ENCODE peak calls at places on chromosomes 3 and 15, in seven cellular contexts. J is mammary epithelial cell, X is OCI-LY7, Z is SK-N-SH, O is endothelial cell of umbilical vein, U is K562, V is fibroblast of lung. H is an unnamed sample.

GRCh38 chr15:56040081-56041035 is 46.9 kb upstream of the NEDD4 start:
- DNase-seq in U (peak; percentile 47), V (peak; percentile 98), J (peak; percentile 97), O (peak; percentile 92), X (no peak), Z (no peak), H (no peak)

GRCh38 chr3:44924102-44925084 is 50.0 kb downstream of the TGM4 start:
- DNase-seq in O (no peak), X (no peak), V (no peak), U (no peak), Z (no peak), J (no peak), H (no peak)

GRCh38 chr15:100663066-100663465 is 60.7 kb downstream of the ASB7 start:
- DNase-seq in X (no peak), U (peak; percentile 13), Z (peak; percentile 64), J (no peak), O (no peak), V (no peak), H (no peak)

GRCh38 chr3:46663611-46664135 is 29.8 kb downstream of the ALS2CL start:
- DNase-seq in O (peak; percentile 46), U (peak; percentile 15), Z (peak; percentile 59), X (peak; percentile 18), J (no peak), V (peak; percentile 20), H (peak; percentile 69)

GRCh38 chr3:134148534-134148933 is 102.1 kb downstream of the RYK start:
- DNase-seq in X (no peak), J (peak; percentile 12), Z (no peak), U (no peak), V (no peak), O (no peak), H (no peak)

GRCh38 chr3:40855871-40856270 is 331.1 kb downstream of the ZNF621 start:
- DNase-seq in Z (no peak), J (no peak), O (no peak), V (no peak), U (no peak), X (no peak), H (no peak)

GRCh38 chr3:126270145-126270811 is 86.9 kb downstream of the KLF15 start:
- DNase-seq in J (no peak), Z (no peak), O (peak; percentile 81), X (no peak), U (no peak), V (peak; percentile 75), H (no peak)

GRCh38 chr3:100436951-100437350 is 35.6 kb downstream of the LNP1 start:
- DNase-seq in Z (no peak), V (no peak), J (no peak), X (no peak), O (no peak), U (no peak), H (no peak)

GRCh38 chr15:59333401-59334062 is 39.1 kb downstream of the MYO1E start:
- DNase-seq in O (no peak), V (no peak), X (no peak), J (no peak), U (no peak), Z (no peak), H (no peak)

GRCh38 chr15:92393287-92393993 is at the start of gene ST8SIA2:
- DNase-seq in V (peak; percentile 3), X (no peak), U (no peak), J (peak; percentile 48), O (peak; percentile 3), Z (peak; percentile 90), H (no peak)

GRCh38 chr15:33007295-33007855 is 187.1 kb downstream of the FMN1 start:
- DNase-seq in Z (no peak), U (peak; percentile 5), V (peak; percentile 57), J (peak; percentile 17), O (peak; percentile 28), X (no peak), H (no peak)

GRCh38 chr3:113018461-113019181 is 27.8 kb downstream of the GTPBP8 start:
- DNase-seq in X (peak; percentile 21), Z (peak; percentile 6), O (no peak), V (peak; percentile 27), J (peak; percentile 26), U (peak; percentile 6), H (peak; percentile 72)

GRCh38 chr3:11120091-11120845 is 34.0 kb upstream of the HRH1 start:
- DNase-seq in J (no peak), V (no peak), U (no peak), Z (no peak), O (no peak), X (no peak), H (no peak)

GRCh38 chr3:70914889-70915288 is 602.5 kb upstream of the MDFIC2 start:
- DNase-seq in U (no peak), Z (no peak), J (no peak), O (no peak), X (no peak), V (no peak), H (no peak)

GRCh38 chr3:70919091-70919490 is 606.7 kb upstream of the MDFIC2 start:
- DNase-seq in X (no peak), J (no peak), O (no peak), V (no peak), Z (no peak), U (no peak), H (no peak)

GRCh38 chr3:70916375-70917055 is 604.1 kb upstream of the MDFIC2 start:
- DNase-seq in X (no peak), O (peak; percentile 33), J (no peak), U (peak; percentile 67), V (no peak), Z (peak; percentile 43), H (no peak)

DNA sequence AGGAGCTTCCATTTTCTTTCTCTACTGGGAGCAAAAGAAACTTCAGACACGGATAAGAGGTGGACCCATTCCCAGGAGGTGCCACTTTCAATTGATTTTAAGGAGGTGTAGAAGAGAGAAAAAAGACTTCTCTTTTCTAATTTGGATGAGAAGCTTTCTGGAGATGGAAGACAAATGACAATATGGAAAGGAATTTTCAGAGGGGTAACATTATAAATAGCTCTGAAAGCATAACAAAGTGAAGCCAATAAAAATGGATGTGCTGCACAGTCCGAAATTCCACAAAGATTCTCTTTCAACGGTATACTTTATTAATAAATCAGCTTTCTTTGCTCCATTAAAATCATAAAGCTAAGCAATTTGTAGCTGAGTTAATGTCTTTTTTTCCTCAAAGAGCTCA is 607.2 kb upstream of the MDFIC2 start:
- DNase-seq in V (no peak), J (no peak), O (no peak), U (no peak), Z (no peak), X (no peak), H (no peak)
- H3K27ac ChIP-seq in V (no peak overlapping the region), J (no peak overlapping the region), O (no peak overlapping the region), U (no peak overlapping the region), Z (no peak overlapping the region), X (no peak overlapping the region), H (no peak overlapping the region)

DNA sequence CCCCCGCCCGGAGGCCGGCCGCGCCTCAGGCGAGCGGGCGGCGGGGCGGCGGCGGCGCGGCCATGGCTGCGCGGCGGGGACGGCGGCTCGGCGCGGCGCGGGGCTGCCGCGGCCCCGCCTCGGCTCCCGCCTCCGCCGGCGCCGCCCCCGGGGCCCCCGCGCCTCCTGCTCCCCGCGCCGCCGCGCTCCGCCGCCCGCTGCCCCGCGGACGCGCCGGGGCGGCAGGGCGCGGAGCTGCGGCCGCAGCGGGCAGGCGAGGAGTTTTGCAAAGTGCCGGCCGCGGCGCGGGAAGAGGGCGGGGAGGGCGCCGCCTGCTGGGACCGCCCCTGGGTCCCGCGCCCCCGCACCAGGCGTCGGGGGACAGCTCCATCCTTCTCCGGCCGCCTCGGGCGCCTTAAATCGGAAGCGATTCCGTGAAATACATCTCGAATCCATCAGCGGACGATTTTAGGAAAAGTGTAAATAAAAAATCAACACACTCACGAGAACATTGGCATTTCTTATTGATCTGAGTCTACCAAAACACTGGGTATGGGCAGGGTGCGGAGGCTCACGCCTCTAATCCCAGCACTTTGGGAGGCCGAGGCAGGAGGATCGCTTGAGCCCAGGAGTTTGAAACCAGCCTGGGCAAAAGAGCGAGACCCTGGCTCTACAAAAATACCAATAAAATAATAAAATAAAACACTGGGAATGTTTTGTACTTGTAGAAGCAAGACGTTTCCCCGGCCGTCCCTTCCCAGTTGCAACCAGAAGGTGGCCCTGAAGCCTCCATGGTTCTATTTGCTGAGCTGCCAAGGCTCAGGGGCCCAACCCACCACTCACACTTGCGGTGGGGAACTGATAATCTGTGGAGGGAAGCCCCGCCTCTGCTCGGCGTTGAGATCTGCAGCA is 136.9 kb downstream of the NUP210 start:
- DNase-seq in V (no peak), J (peak; percentile 5), Z (peak; percentile 91), U (peak; percentile 89), X (no peak), O (no peak), H (peak; percentile 51)
- H2AFZ ChIP-seq in V (no peak overlapping the region), J (peak overlapping the region; percentile 36), Z (peak overlapping the region; percentile 41), U (peak overlapping the region; percentile 86), X (no peak overlapping the region), O (no peak overlapping the region), H (no peak overlapping the region)

GRCh38 chr3:38644016-38644661 is 5.3 kb downstream of the SCN5A start:
- DNase-seq in O (no peak), V (no peak), X (no peak), U (no peak), Z (peak; percentile 12), J (no peak), H (no peak)
- H3K27ac ChIP-seq in O (no peak overlapping the region), V (no peak overlapping the region), X (no peak overlapping the region), U (no peak overlapping the region), Z (no peak overlapping the region), J (no peak overlapping the region), H (no peak overlapping the region)

GRCh38 chr15:63463793-63464192 is 40.6 kb upstream of the USP3 start:
- DNase-seq in J (no peak), U (no peak), V (no peak), X (no peak), Z (no peak), O (no peak), H (no peak)

GRCh38 chr15:63465104-63465503 is 39.3 kb upstream of the USP3 start:
- DNase-seq in X (no peak), J (peak; percentile 52), Z (no peak), U (no peak), O (no peak), V (peak; percentile 83), H (no peak)

GRCh38 chr15:63469984-63470383 is 34.4 kb upstream of the USP3 start:
- DNase-seq in J (no peak), V (no peak), U (no peak), Z (no peak), O (no peak), X (no peak), H (no peak)

GRCh38 chr15:63469190-63469589 is 35.2 kb upstream of the USP3 start:
- DNase-seq in V (no peak), X (peak; percentile 10), Z (no peak), O (no peak), J (no peak), U (no peak), H (no peak)

DNA sequence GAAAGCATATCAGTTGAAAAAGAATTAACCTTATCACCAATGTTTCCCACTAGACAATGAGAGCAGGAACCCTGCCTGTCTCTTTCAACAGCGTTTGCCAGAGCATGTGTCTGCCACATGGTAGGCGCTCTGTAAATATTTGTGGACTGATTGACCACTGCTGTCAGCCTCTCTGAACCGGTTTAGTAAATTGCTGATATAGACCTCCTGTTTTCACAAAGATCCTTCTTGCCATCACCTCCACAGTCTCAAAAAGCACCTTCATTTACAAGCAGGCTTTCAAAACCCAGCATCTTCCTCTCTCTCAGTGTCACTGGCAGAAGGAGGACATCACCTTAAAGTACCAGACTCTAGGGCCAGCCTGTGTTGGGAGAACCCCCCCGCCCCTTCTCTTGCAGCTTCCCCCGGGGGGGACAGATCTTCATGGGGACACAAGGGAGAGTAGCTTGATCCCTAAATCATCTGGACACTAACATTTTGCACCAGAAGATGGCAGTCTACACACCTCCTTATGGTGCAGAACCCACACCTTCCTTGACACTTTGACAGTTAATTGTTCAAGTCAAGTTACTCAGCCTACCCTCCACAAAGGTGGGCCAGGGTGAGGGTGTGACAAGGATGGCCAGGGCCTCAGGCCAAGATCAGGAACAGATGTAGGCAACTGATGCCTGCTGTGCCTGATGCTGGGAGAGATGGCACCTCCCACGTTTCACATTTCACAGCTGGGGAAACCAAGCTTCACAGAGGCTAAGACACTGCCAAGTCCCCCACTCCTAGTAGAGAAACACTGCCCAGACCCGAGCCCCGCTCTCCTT is 37.8 kb upstream of the USP3 start:
- DNase-seq in J (peak; percentile 56), O (peak; percentile 77), U (peak; percentile 81), V (peak; percentile 72), Z (peak; percentile 72), X (peak; percentile 87), H (peak; percentile 81)
- H2AFZ ChIP-seq in J (no peak overlapping the region), O (no peak overlapping the region), U (peak overlapping the region; percentile 57), V (no peak overlapping the region), Z (no peak overlapping the region), X (peak overlapping the region; percentile 61), H (no peak overlapping the region)